ENCODE peak calls at places on chromosomes 13 and 19, in five cellular contexts. One of them, this sample, is unnamed.

GRCh38 chr19:51547397-51548212 is 16.1 kb upstream of the SIGLEC6 start:
- DNase-seq in K562: peak
- DNase-seq in A549: no peak
- DNase-seq in HepG2: no peak
- DNase-seq in GM12878: no peak
- DNase-seq in this sample: no peak

GRCh38 chr13:102198418-102199322 is 203.2 kb downstream of the FGF14 start:
- DNase-seq in A549: no peak
- DNase-seq in HepG2: no peak
- DNase-seq in GM12878: no peak
- DNase-seq in K562: no peak
- DNase-seq in this sample: no peak

GRCh38 chr19:51161266-51161665 is 19.2 kb downstream of the SIGLEC7 start:
- DNase-seq in GM12878: no peak
- DNase-seq in HepG2: no peak
- DNase-seq in A549: no peak
- DNase-seq in K562: no peak
- DNase-seq in this sample: no peak

GRCh38 chr19:58020985-58021384 is 12.8 kb upstream of the ZSCAN1 start:
- DNase-seq in GM12878: no peak
- DNase-seq in K562: no peak
- DNase-seq in A549: no peak
- DNase-seq in HepG2: no peak
- DNase-seq in this sample: no peak

GRCh38 chr19:41758846-41759245 is 3.5 kb downstream of the CEACAM6 start:
- DNase-seq in A549: no peak
- DNase-seq in GM12878: no peak
- DNase-seq in HepG2: no peak
- DNase-seq in K562: no peak
- DNase-seq in this sample: no peak

GRCh38 chr13:100173203-100173602 is 84.3 kb downstream of the PCCA start:
- DNase-seq in K562: no peak
- DNase-seq in GM12878: no peak
- DNase-seq in A549: no peak
- DNase-seq in HepG2: no peak
- DNase-seq in this sample: no peak

GRCh38 chr13:32988588-32989256 is 27.5 kb upstream of the KL start:
- DNase-seq in A549: no peak
- DNase-seq in HepG2: no peak
- DNase-seq in GM12878: no peak
- DNase-seq in K562: no peak
- DNase-seq in this sample: no peak

GRCh38 chr13:110616103-110617101 is 1.1 kb downstream of the NAXD start:
- DNase-seq in K562: peak
- DNase-seq in HepG2: peak
- DNase-seq in A549: peak
- DNase-seq in GM12878: no peak
- DNase-seq in this sample: peak

GRCh38 chr13:76993021-76993420 is 1.1 kb downstream of the CLN5 start:
- DNase-seq in GM12878: no peak
- DNase-seq in K562: no peak
- DNase-seq in A549: no peak
- DNase-seq in HepG2: no peak
- DNase-seq in this sample: no peak

GRCh38 chr19:38229585-38230073 is 5.6 kb upstream of the DPF1 start:
- DNase-seq in K562: peak
- DNase-seq in HepG2: peak
- DNase-seq in A549: peak
- DNase-seq in GM12878: no peak
- DNase-seq in this sample: peak

GRCh38 chr19:56837004-56837403 is 3.5 kb downstream of the PEG3 start:
- DNase-seq in HepG2: peak
- DNase-seq in K562: no peak
- DNase-seq in A549: no peak
- DNase-seq in GM12878: no peak
- DNase-seq in this sample: no peak

GRCh38 chr19:40594657-40595077 is 6.5 kb upstream of the LTBP4 start:
- DNase-seq in HepG2: no peak
- DNase-seq in K562: peak
- DNase-seq in GM12878: no peak
- DNase-seq in A549: peak
- DNase-seq in this sample: no peak

GRCh38 chr13:47256618-47257017 is 359.8 kb upstream of the HTR2A start:
- DNase-seq in HepG2: no peak
- DNase-seq in K562: no peak
- DNase-seq in A549: no peak
- DNase-seq in GM12878: no peak
- DNase-seq in this sample: no peak

GRCh38 chr19:679418-680286 is 3.5 kb downstream of the FSTL3 start:
- DNase-seq in A549: peak
- DNase-seq in K562: peak
- DNase-seq in HepG2: no peak
- DNase-seq in GM12878: no peak
- DNase-seq in this sample: peak
- TF ChIP-seq JUNB in A549: no peak
- TF ChIP-seq JUNB in K562: no peak
- TF ChIP-seq JUNB in HepG2: no peak
- TF ChIP-seq JUNB in GM12878: no peak
- TF ChIP-seq JUNB in this sample: no peak

GRCh38 chr19:31279436-31279765 is 69.8 kb downstream of the TSHZ3 start:
- DNase-seq in GM12878: no peak
- DNase-seq in HepG2: no peak
- DNase-seq in A549: no peak
- DNase-seq in K562: no peak
- DNase-seq in this sample: no peak
- TF ChIP-seq CTCF in GM12878: no peak
- TF ChIP-seq CTCF in HepG2: no peak
- TF ChIP-seq CTCF in A549: no peak
- TF ChIP-seq CTCF in K562: no peak
- TF ChIP-seq CTCF in this sample: no peak

GRCh38 chr19:10001899-10002298 is 8.4 kb downstream of the COL5A3 start:
- DNase-seq in K562: peak
- DNase-seq in A549: peak
- DNase-seq in HepG2: peak
- DNase-seq in GM12878: no peak
- DNase-seq in this sample: peak
- TF ChIP-seq JUNB in K562: no peak
- TF ChIP-seq JUNB in A549: no peak
- TF ChIP-seq JUNB in HepG2: no peak
- TF ChIP-seq JUNB in GM12878: no peak
- TF ChIP-seq JUNB in this sample: no peak

DNA sequence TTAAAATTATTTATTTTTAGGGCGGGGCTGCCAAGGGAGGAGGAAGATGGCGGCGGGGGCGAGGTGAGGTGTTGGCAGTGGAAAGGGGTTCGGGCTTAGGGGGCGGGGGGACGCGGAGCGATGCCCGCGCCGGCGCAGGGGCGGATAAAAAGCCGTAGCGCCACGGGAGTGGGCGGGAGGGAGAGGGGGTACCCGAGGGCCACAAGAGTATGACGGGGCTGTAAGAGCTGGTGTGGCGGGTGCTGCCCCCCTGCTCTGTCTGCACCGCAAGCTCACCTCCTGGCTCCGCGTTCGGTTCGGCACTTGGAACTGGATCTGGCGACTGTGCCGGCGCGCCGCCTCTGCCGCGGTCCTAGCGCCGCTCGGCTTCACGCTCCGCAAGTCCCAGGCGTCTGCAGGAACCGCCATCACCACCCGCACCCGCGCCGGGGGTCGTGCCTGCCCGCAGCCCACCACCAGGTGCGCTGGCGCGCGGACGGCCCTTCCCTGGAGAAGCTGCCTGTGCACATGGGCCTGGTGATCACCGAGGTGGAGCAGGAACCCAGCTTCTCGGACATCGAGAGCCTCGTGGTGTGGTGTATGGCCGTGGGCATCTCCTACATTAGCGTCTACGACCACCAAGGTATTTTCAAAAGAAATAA is 265.2 kb upstream of the SGCG start:
- DNase-seq in GM12878: no peak
- DNase-seq in HepG2: no peak
- DNase-seq in K562: peak
- DNase-seq in A549: peak
- DNase-seq in this sample: peak
- TF ChIP-seq CTCF in GM12878: no peak
- TF ChIP-seq CTCF in HepG2: no peak
- TF ChIP-seq CTCF in K562: no peak
- TF ChIP-seq CTCF in A549: no peak
- TF ChIP-seq CTCF in this sample: no peak

GRCh38 chr13:40026741-40027140 is 371.3 kb downstream of the COG6 start:
- DNase-seq in K562: no peak
- DNase-seq in HepG2: no peak
- DNase-seq in A549: no peak
- DNase-seq in GM12878: peak
- DNase-seq in this sample: no peak
- TF ChIP-seq JUNB in K562: no peak
- TF ChIP-seq JUNB in HepG2: no peak
- TF ChIP-seq JUNB in A549: no peak
- TF ChIP-seq JUNB in GM12878: no peak
- TF ChIP-seq JUNB in this sample: no peak